ENCODE peak calls at places on chromosomes 13 and 19, in four cellular contexts. P is K562, L is SK-N-SH, T is HepG2. I is an unnamed sample.

GRCh38 chr19:2381151-2381822 is 21.2 kb downstream of the TMPRSS9 start:
- DNase-seq in T (no peak), P (no peak), L (no peak), I (no peak)

GRCh38 chr19:28429356-28429755 is 783.6 kb downstream of the UQCRFS1 start:
- DNase-seq in L (no peak), T (no peak), P (no peak), I (no peak)

GRCh38 chr13:100128373-100128772 is 39.5 kb downstream of the PCCA start:
- DNase-seq in P (peak; percentile 19), L (no peak), T (peak; percentile 24), I (no peak)

GRCh38 chr13:40440990-40441820 is 225.2 kb downstream of the FOXO1 start:
- DNase-seq in L (peak; percentile 60), P (no peak), T (no peak), I (no peak)

GRCh38 chr19:35105411-35106290 is 10.0 kb upstream of the FXYD3 start:
- DNase-seq in P (no peak), T (no peak), L (no peak), I (no peak)

GRCh38 chr19:15173746-15174404 is 26.9 kb downstream of the NOTCH3 start:
- DNase-seq in L (no peak), P (no peak), T (peak; percentile 40), I (no peak)

GRCh38 chr13:51465124-51465523 is 12.3 kb upstream of the INTS6 start:
- DNase-seq in T (peak; percentile 41), L (no peak), P (no peak), I (no peak)

GRCh38 chr19:48508729-48509310 is 2.8 kb downstream of the LMTK3 start:
- DNase-seq in P (no peak), L (no peak), T (no peak), I (no peak)

GRCh38 chr19:7989071-7989575 is 16.3 kb downstream of the ELAVL1 start:
- DNase-seq in P (no peak), T (no peak), L (no peak), I (no peak)

GRCh38 chr19:6213266-6213595 is 66.5 kb downstream of the MLLT1 start:
- DNase-seq in T (no peak), P (no peak), L (peak; percentile 27), I (no peak)

GRCh38 chr13:99371956-99372355 is 64.8 kb upstream of the GPR183 start:
- DNase-seq in L (no peak), P (no peak), T (no peak), I (no peak)

GRCh38 chr19:1026189-1027019 is at the start of gene CNN2:
- DNase-seq in P (peak; percentile 88), T (peak; percentile 64), L (peak; percentile 87), I (no peak)

GRCh38 chr13:70623260-70623659 is 515.0 kb upstream of the KLHL1 start:
- DNase-seq in L (peak; percentile 12), P (peak; percentile 1), T (no peak), I (no peak)

GRCh38 chr13:109737606-109738005 is 48.8 kb downstream of the IRS2 start:
- DNase-seq in T (no peak), L (no peak), P (no peak), I (no peak)

GRCh38 chr19:2309734-2310362 is 1.9 kb upstream of the LINGO3 start:
- DNase-seq in T (no peak), P (no peak), L (peak; percentile 79), I (no peak)

GRCh38 chr13:91804724-91805123 is 406.3 kb downstream of the GPC5 start:
- DNase-seq in T (no peak), L (peak; percentile 15), P (no peak), I (no peak)

GRCh38 chr13:113305208-113305607 is 8.2 kb downstream of the LAMP1 start:
- DNase-seq in L (no peak), T (no peak), P (no peak), I (no peak)

GRCh38 chr19:18659281-18660050 is 22.6 kb downstream of the KLHL26 start:
- DNase-seq in T (no peak), P (no peak), L (peak; percentile 74), I (no peak)

GRCh38 chr13:51814825-51815650 is 11.1 kb upstream of the DHRS12 start:
- DNase-seq in P (peak; percentile 65), L (peak; percentile 79), T (peak; percentile 63), I (peak; percentile 60)

GRCh38 chr19:50569023-50569697 is 925 bp upstream of the LRRC4B start:
- DNase-seq in P (no peak), T (no peak), L (no peak), I (no peak)

GRCh38 chr13:49220856-49221614 is 897 bp downstream of the MLNR start:
- DNase-seq in P (no peak), L (peak; percentile 69), T (no peak), I (no peak)

GRCh38 chr13:95716231-95716630 is 39.3 kb downstream of the DNAJC3 start:
- DNase-seq in P (no peak), L (no peak), T (no peak), I (no peak)

GRCh38 chr19:17775245-17775927 is 19.6 kb upstream of the B3GNT3 start:
- DNase-seq in T (peak; percentile 64), P (peak; percentile 64), L (peak; percentile 76), I (no peak)

GRCh38 chr19:44212865-44213346 is 574 bp downstream of the ZNF227 start:
- DNase-seq in T (peak; percentile 1), P (peak; percentile 21), L (peak; percentile 40), I (no peak)

GRCh38 chr19:16118489-16119033 is 6.9 kb downstream of the RAB8A start:
- DNase-seq in T (no peak), L (no peak), P (no peak), I (no peak)

GRCh38 chr19:41774515-41774980 is 19.2 kb downstream of the CEACAM6 start:
- DNase-seq in T (no peak), L (no peak), P (no peak), I (peak; percentile 88)

GRCh38 chr13:42836930-42837329 is 55.5 kb downstream of the FAM216B start:
- DNase-seq in T (no peak), P (no peak), L (no peak), I (peak; percentile 4)

GRCh38 chr19:991174-991931 is 7.2 kb downstream of the WDR18 start:
- DNase-seq in T (no peak), P (peak; percentile 89), L (peak; percentile 88), I (peak; percentile 22)

GRCh38 chr13:51832471-51833152 is 12.4 kb downstream of the TMEM272 start:
- DNase-seq in T (no peak), P (peak; percentile 28), L (peak; percentile 39), I (no peak)

GRCh38 chr13:20114066-20114465 is 46.8 kb downstream of the GJA3 start:
- DNase-seq in P (no peak), L (no peak), T (peak; percentile 18), I (no peak)

GRCh38 chr13:51541809-51542258 is 42.4 kb upstream of the WDFY2 start:
- DNase-seq in T (no peak), L (no peak), P (no peak), I (no peak)

GRCh38 chr13:77637583-77637982 is 59.9 kb upstream of the SLAIN1 start:
- DNase-seq in L (no peak), T (no peak), P (no peak), I (no peak)

GRCh38 chr19:18587561-18587960 is 1.0 kb upstream of the REX1BD start:
- DNase-seq in L (no peak), P (no peak), T (peak; percentile 43), I (no peak)

GRCh38 chr13:73914119-73914518 is 220.1 kb downstream of the KLF12 start:
- DNase-seq in L (no peak), T (no peak), P (no peak), I (no peak)

GRCh38 chr19:2478324-2478755 is 2.4 kb downstream of the GADD45B start:
- DNase-seq in P (no peak), L (peak; percentile 63), T (no peak), I (no peak)

GRCh38 chr19:1102407-1103106 is 1.2 kb upstream of the GPX4 start:
- DNase-seq in L (no peak), T (peak; percentile 91), P (no peak), I (peak; percentile 95)

DNA sequence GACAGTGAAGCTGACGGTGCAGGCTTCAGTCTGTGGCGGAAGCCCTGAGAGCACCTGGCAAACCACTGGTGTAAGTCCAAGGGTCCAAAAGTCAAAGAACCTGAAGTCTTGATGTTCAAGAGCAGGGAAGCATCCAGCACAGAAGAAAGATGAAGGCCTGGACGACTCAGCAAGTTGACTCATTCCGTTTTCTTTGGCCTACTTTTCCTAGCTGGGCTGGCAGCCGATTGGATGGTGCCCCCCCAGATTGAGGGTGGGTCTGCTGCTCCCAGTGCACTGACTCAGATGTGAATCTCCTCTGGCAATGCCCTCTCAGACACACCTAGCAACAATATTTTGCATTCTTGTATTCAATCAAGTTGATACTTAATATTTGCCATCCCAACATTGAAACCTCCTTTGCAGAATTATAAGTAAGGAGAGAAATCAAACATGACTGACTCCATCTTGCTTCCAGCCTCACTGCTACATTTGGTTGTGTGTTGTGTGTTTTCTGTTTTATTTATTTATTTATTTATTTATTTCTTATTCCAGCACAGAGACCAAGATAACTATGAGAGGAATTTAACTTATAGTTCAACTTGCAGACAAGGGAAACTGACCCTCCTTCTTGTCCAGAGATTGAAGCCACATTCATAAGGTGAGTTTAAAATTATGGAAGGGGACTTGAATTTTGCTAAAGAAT is 32.8 kb downstream of the IGFL2 start:
- DNase-seq in L (no peak), P (no peak), T (no peak), I (peak; percentile 15)
- TF ChIP-seq ELF1 in L (no peak), P (no peak), T (no peak), I (no peak)

GRCh38 chr13:37651891-37652290 is 53.3 kb upstream of the POSTN start:
- DNase-seq in T (no peak), P (no peak), L (no peak), I (no peak)
- TF ChIP-seq RAD21 in T (no peak), P (no peak), L (no peak), I (no peak)

DNA sequence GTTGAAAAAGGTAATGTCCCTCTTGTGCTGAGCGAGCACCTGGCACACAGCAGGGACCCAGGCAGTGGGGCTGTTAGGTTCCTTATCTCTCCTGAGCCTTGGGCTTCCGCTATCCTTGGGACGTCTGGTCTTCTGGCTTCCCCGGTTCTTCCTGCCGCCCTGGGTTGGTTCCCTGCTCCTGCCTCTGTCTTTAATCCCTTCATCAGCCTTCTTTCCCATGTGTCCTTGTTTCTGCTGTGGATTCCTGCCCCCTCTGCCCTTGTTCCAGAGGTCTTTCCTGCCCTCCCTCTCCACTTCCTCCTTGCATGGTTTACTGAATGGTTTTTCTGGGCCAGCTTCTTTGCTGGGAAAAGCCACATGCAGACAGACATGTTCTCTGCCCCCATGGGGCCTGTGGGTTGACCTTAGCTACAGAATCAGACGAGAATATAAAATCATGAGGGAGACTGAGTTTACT is 2.6 kb downstream of the EPN1 start:
- DNase-seq in P (peak; percentile 50), T (no peak), L (no peak), I (no peak)
- TF ChIP-seq SIN3A in P (no peak), T (no peak), L (no peak), I (no peak)

GRCh38 chr19:33905473-33905936 is 108.8 kb downstream of the KCTD15 start:
- DNase-seq in T (no peak), P (no peak), L (peak; percentile 52), I (no peak)
- TF ChIP-seq ELF1 in T (no peak), P (no peak), L (no peak), I (no peak)

GRCh38 chr19:40533508-40533907 is 43.2 kb upstream of the SHKBP1 start:
- DNase-seq in P (no peak), L (no peak), T (no peak), I (no peak)
- TF ChIP-seq RAD21 in P (no peak), L (no peak), T (no peak), I (peak; percentile 24)

GRCh38 chr19:46979770-46980105 is 39.9 kb upstream of the NPAS1 start:
- DNase-seq in P (no peak), T (no peak), L (no peak), I (no peak)
- TF ChIP-seq SIN3A in P (no peak), T (no peak), L (no peak), I (no peak)

I was measured in HCT116.